ENCODE peak calls at places on chromosomes 16 and 17, in five cellular contexts. V, R, Z, B and I are unnamed samples.

GRCh38 chr16:28477311-28477920 is 5.3 kb upstream of the NPIPB7 start:
- DNase-seq in B (no peak), Z (no peak), V (no peak), R (no peak), I (no peak)

GRCh38 chr17:36921131-36921851 is 16.0 kb upstream of the LHX1 start:
- DNase-seq in Z (peak; percentile 43), R (no peak), B (no peak), V (peak; percentile 98), I (no peak)

GRCh38 chr16:73033271-73033998 is 14.5 kb downstream of the ZFHX3 start:
- DNase-seq in Z (no peak), B (no peak), R (no peak), V (no peak), I (no peak)

GRCh38 chr17:18006495-18007239 is 32.3 kb downstream of the ATPAF2 start:
- DNase-seq in B (no peak), Z (no peak), V (no peak), R (no peak), I (no peak)

GRCh38 chr16:79067600-79067999 is 532.9 kb downstream of the MAF start:
- DNase-seq in Z (no peak), V (no peak), B (no peak), R (no peak), I (no peak)

GRCh38 chr17:16477255-16477654 is 14.7 kb downstream of the LRRC75A start:
- DNase-seq in Z (no peak), V (peak; percentile 88), R (no peak), B (no peak), I (peak; percentile 37)

GRCh38 chr17:44367219-44367618 is 3.6 kb upstream of the FAM171A2 start:
- DNase-seq in R (no peak), Z (no peak), B (no peak), V (no peak), I (no peak)

GRCh38 chr17:9456265-9456664 is 119.4 kb downstream of the STX8 start:
- DNase-seq in V (no peak), R (no peak), Z (no peak), B (no peak), I (peak; percentile 20)

GRCh38 chr17:83018658-83019193 is 60.7 kb upstream of the METRNL start:
- DNase-seq in Z (no peak), R (no peak), V (no peak), B (no peak), I (no peak)

GRCh38 chr16:80512460-80512859 is 28.3 kb upstream of the DYNLRB2 start:
- DNase-seq in R (no peak), V (no peak), Z (no peak), B (no peak), I (no peak)

GRCh38 chr17:30164531-30164930 is 47.9 kb downstream of the NSRP1 start:
- DNase-seq in Z (no peak), B (no peak), R (no peak), V (no peak), I (no peak)

GRCh38 chr16:66741131-66741900 is 10.1 kb downstream of the DYNC1LI2 start:
- DNase-seq in B (no peak), R (peak; percentile 96), V (peak; percentile 68), Z (peak; percentile 91), I (peak; percentile 89)

GRCh38 chr17:17236295-17237025 is 508 bp downstream of the FLCN start:
- DNase-seq in R (no peak), V (peak; percentile 44), B (no peak), Z (no peak), I (peak; percentile 34)

GRCh38 chr16:85234310-85235235 is 122.3 kb upstream of the CIBAR2 start:
- DNase-seq in B (peak; percentile 74), V (peak; percentile 75), Z (peak; percentile 51), R (no peak), I (peak; percentile 50)

GRCh38 chr16:23258919-23259237 is 43.2 kb upstream of the SCNN1B start:
- DNase-seq in B (no peak), Z (peak; percentile 43), V (no peak), R (no peak), I (peak; percentile 55)

GRCh38 chr17:69058165-69058564 is 2.6 kb downstream of the ABCA9 start:
- DNase-seq in R (no peak), V (no peak), B (no peak), Z (no peak), I (no peak)

GRCh38 chr17:39096435-39097158 is 54.8 kb downstream of the PLXDC1 start:
- DNase-seq in R (no peak), Z (no peak), V (no peak), B (no peak), I (peak; percentile 33)

GRCh38 chr16:22186517-22186916 is 19.6 kb upstream of the EEF2K start:
- DNase-seq in R (no peak), B (no peak), V (no peak), Z (no peak), I (no peak)

GRCh38 chr16:3609895-3610697 is 1.3 kb downstream of the SLX4 start:
- DNase-seq in B (no peak), V (no peak), R (no peak), Z (no peak), I (no peak)

GRCh38 chr16:3612510-3613466 is 1.4 kb upstream of the SLX4 start:
- DNase-seq in R (no peak), Z (peak; percentile 18), B (no peak), V (no peak), I (no peak)

GRCh38 chr16:3610698-3611144 is 685 bp downstream of the SLX4 start:
- DNase-seq in B (no peak), Z (no peak), R (no peak), V (no peak), I (no peak)

GRCh38 chr16:3608069-3608468 is 3.3 kb downstream of the SLX4 start:
- DNase-seq in B (no peak), R (no peak), Z (no peak), V (no peak), I (no peak)

DNA sequence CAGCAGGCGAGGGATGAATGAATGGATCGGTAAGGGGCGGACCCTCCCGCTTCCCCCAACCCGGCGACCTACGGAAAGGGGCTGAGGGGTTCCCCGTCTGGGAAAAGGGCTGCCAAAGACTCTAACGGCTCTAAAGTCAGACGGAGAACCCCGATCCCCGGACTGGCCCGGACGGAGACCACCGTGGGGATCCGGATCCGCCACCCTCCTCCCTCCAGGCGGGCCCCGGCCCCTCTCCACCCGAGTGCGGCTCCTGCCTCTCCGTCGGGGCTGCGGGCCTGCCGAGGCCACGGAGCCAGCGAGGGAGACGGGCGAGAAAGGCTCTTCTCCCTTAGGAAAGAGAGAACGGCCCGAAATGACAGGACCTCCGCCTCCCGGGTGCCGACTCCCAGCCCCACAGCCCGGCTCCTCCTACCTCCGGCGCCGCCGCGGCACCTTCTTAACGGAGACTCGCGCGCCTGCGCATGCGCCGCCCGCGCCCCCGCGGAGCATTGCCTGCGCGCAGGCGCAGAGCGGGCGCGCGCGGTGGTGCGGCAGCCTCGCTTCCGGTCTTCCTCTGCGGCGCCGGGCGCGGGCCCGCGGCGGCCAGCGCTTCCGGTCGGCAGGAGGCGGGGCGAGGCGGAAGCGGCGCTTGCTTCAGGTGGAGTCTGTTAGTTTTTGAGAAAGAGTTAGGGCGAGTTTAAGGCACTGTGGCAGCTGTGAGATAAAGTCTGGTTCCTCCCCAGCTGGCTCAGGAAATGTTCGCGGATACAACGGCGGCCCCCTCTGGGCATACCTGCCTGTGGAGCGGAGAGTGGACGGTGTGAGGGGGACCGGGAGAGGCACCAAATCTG is at the start of gene SLX4:
- DNase-seq in B (peak; percentile 84), Z (peak; percentile 95), R (peak; percentile 94), V (peak; percentile 98), I (peak; percentile 93)
- TF ChIP-seq EP300 in B (no peak), Z (no peak), R (no peak), V (no peak), I (no peak)

GRCh38 chr17:50715471-50715870 is 3.9 kb upstream of the LUC7L3 start:
- DNase-seq in V (no peak), B (no peak), R (no peak), Z (no peak), I (no peak)

GRCh38 chr17:50721194-50722010 is 2.0 kb downstream of the LUC7L3 start:
- DNase-seq in B (no peak), Z (no peak), V (no peak), R (no peak), I (no peak)

GRCh38 chr17:50722746-50723145 is 3.3 kb downstream of the LUC7L3 start:
- DNase-seq in B (no peak), R (no peak), Z (no peak), V (no peak), I (no peak)

GRCh38 chr17:50719924-50720805 is 762 bp downstream of the LUC7L3 start:
- DNase-seq in R (no peak), V (no peak), B (no peak), Z (no peak), I (no peak)

DNA sequence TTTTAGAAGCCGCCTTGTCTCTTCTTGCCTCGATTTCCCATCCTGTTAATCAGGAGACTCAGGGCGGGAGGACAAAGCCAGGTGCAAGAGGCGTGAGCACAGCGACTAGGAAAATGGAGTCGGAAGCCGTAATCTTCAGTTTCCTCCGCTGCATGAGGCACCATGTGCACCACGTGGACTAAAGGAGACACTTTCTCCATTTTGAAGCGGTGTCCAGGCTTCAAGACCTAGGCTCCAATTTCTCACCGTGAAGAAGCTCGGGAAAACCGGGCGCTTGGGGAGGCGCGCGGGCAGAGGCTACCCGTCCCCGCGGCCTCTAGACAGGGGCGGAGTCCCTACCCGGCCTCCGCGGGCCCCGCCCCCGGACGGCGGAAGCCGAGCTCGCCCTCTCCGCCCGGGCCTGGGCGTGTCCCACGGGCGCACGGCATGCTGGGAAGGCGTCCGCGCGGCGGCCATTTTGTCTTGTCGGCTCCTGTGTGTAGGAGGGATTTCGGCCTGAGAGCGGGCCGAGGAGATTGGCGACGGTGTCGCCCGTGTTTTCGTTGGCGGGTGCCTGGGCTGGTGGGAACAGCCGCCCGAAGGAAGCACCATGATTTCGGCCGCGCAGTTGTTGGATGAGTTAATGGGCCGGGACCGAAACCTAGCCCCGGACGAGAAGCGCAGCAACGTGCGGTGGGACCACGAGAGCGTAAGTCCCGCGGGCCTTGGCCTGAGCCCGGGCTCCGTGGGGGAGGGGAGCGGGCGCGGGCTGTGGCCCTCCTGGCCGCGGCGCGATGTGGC is at the start of gene LUC7L3:
- DNase-seq in R (peak; percentile 96), B (peak; percentile 73), Z (peak; percentile 95), V (peak; percentile 95), I (peak; percentile 95)
- TF ChIP-seq EP300 in R (no peak), B (no peak), Z (no peak), V (no peak), I (no peak)

DNA sequence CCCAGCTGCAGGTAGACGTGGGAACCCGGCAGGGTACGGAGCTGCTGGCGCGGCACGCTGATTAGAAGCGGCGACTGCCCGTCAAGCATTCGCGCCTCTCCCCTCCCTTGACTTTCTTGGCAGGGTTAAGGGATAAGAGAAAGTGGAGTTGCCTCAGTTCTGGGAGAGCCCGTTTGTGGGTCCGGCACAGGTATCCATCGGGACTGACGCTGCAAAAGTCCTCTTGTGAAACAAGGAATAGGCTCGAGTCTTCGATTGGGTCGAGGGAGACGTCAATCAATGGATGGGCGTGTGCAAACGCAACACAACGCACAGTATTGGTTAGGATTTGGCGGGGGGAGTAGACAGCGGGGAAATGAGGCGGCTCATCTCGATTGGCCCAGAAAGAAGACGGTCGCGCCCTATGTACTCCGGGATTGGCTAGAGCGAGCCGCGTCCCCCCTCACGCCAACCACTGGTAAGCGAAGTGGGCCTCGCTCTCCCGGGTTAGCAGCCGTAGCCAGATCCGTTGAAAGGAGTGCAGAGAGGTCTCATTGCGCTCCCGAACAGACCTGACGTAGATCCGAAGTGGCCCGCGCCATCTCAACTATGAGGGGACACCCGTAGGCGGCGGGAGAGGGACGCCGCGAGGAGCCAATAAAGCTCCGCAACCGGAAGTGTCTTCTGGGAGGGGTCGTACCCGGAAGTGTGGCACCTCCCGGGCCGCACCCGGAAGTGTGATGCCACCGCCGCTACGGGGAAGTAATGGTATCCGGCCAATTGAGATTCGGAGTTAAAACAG is at the start of gene MON1B:
- DNase-seq in Z (peak; percentile 97), R (peak; percentile 100), V (peak; percentile 99), B (peak; percentile 96), I (peak; percentile 97)
- TF ChIP-seq EP300 in Z (no peak), R (no peak), V (no peak), B (no peak), I (no peak)

GRCh38 chr17:35051183-35051578 is 12.3 kb downstream of the RFFL start:
- DNase-seq in Z (no peak), V (no peak), B (no peak), R (no peak), I (peak; percentile 20)
- TF ChIP-seq EP300 in Z (no peak), V (no peak), B (no peak), R (no peak), I (no peak)